ENCODE peak calls at places on chromosomes 2 and 18, in eight cellular contexts. T, M, H, O, C, V, E and Q are unnamed samples. For H3K4me1 and H3K36me3, the result is how much of the 10 kb centered on the place peaks cover.

GRCh38 chr2:30807249-30807648 is at the start of gene CAPN13:
- DNase-seq in O (no peak), M (no peak), C (no peak), T (peak), V (peak), H (peak), E (peak), Q (no peak)

GRCh38 chr2:8389373-8390108 is 292.3 kb upstream of the ID2 start:
- DNase-seq in E (no peak), O (no peak), T (peak), V (no peak), C (no peak), H (no peak), M (no peak), Q (peak)

GRCh38 chr2:235883675-235884074 is 284.5 kb downstream of the GBX2 start:
- DNase-seq in M (no peak), V (no peak), H (no peak), C (no peak), O (no peak), E (no peak), T (no peak), Q (peak)

GRCh38 chr2:37232131-37232933 is 874 bp downstream of the NDUFAF7 start:
- DNase-seq in M (no peak), E (no peak), C (no peak), O (no peak), T (peak), V (peak), H (peak), Q (no peak)

GRCh38 chr2:223589901-223590300 is 12.3 kb downstream of the SCG2 start:
- DNase-seq in T (no peak), C (no peak), E (no peak), O (no peak), H (no peak), M (no peak), V (no peak), Q (no peak)

GRCh38 chr2:24791452-24791851 is 1.7 kb downstream of the PTRHD1 start:
- DNase-seq in C (no peak), O (no peak), M (no peak), E (no peak), T (peak), V (peak), H (no peak), Q (no peak)

GRCh38 chr2:27099334-27099955 is 12.9 kb downstream of the KHK start:
- DNase-seq in V (no peak), E (no peak), M (no peak), H (no peak), T (no peak), C (no peak), O (no peak), Q (no peak)

GRCh38 chr18:24840640-24841039 is 380.2 kb downstream of the HRH4 start:
- DNase-seq in E (no peak), H (no peak), C (no peak), V (no peak), O (no peak), T (no peak), M (no peak), Q (no peak)

GRCh38 chr2:209556354-209556961 is 132.6 kb downstream of the MAP2 start:
- DNase-seq in M (no peak), T (peak), V (no peak), E (no peak), O (no peak), C (no peak), H (no peak), Q (peak)

GRCh38 chr2:181444654-181445053 is 12.5 kb upstream of the ITGA4 start:
- DNase-seq in V (no peak), H (no peak), T (no peak), C (no peak), E (no peak), O (no peak), M (no peak), Q (no peak)

GRCh38 chr2:127422631-127423475 is 4.6 kb downstream of the PROC start:
- DNase-seq in M (no peak), O (no peak), C (no peak), V (peak), H (peak), T (no peak), E (peak), Q (peak)

GRCh38 chr18:48306838-48307237 is 102.3 kb downstream of the ZBTB7C start:
- DNase-seq in V (peak), H (no peak), T (no peak), M (no peak), O (no peak), E (peak), C (no peak), Q (no peak)

GRCh38 chr18:37873416-37873815 is 307.8 kb upstream of the CELF4 start:
- DNase-seq in M (no peak), T (no peak), O (no peak), C (no peak), V (peak), E (no peak), H (no peak), Q (no peak)

GRCh38 chr18:13585379-13586153 is 140.8 kb downstream of the FAM210A start:
- DNase-seq in C (no peak), H (no peak), M (no peak), E (no peak), V (no peak), T (no peak), O (no peak), Q (no peak)

GRCh38 chr2:30956995-30957394 is 149.7 kb upstream of the CAPN13 start:
- DNase-seq in H (no peak), O (no peak), T (no peak), M (no peak), V (no peak), C (no peak), E (no peak), Q (no peak)

GRCh38 chr2:97995026-97995733 is 568 bp downstream of the TMEM131 start:
- DNase-seq in C (peak), T (peak), H (peak), M (no peak), E (peak), O (peak), V (no peak), Q (peak)

GRCh38 chr2:72144746-72145657 is 2.7 kb downstream of the CYP26B1 start:
- DNase-seq in C (peak), T (peak), V (peak), O (no peak), H (peak), M (no peak), E (peak), Q (peak)

GRCh38 chr2:128310761-128311160 is 7.9 kb downstream of the HS6ST1 start:
- DNase-seq in V (peak), T (no peak), H (no peak), C (no peak), E (no peak), M (no peak), O (no peak), Q (no peak)

GRCh38 chr2:17830053-17831034 is 14.1 kb downstream of the MSGN1 start:
- DNase-seq in H (peak), O (no peak), E (peak), T (peak), V (peak), C (peak), M (peak), Q (peak)

GRCh38 chr18:55264108-55264507 is 304.8 kb upstream of the CCDC68 start:
- DNase-seq in C (no peak), V (no peak), T (no peak), M (no peak), O (no peak), H (no peak), E (no peak), Q (no peak)

GRCh38 chr2:231664727-231665126 is 43.6 kb upstream of the PTMA start:
- DNase-seq in V (no peak), O (no peak), T (no peak), E (no peak), M (no peak), C (no peak), H (no peak), Q (no peak)

GRCh38 chr2:13660231-13660630 is 943.5 kb downstream of the TRIB2 start:
- DNase-seq in M (no peak), V (no peak), T (no peak), E (no peak), H (no peak), C (no peak), O (no peak), Q (no peak)

GRCh38 chr18:55385770-55386169 is 202.2 kb downstream of the TCF4 start:
- DNase-seq in C (no peak), O (no peak), M (no peak), T (no peak), H (no peak), E (no peak), V (no peak), Q (no peak)

GRCh38 chr2:224930124-224930523 is 112.1 kb downstream of the DOCK10 start:
- DNase-seq in V (no peak), C (no peak), H (no peak), O (peak), T (no peak), M (no peak), E (no peak), Q (no peak)

GRCh38 chr2:224931956-224932355 is 110.3 kb downstream of the DOCK10 start:
- DNase-seq in T (no peak), C (no peak), E (no peak), M (no peak), H (no peak), V (no peak), O (no peak), Q (no peak)

GRCh38 chr2:224927671-224928173 is 114.5 kb downstream of the DOCK10 start:
- DNase-seq in H (no peak), T (peak), O (peak), V (no peak), E (peak), M (no peak), C (no peak), Q (peak)

GRCh38 chr2:224930990-224931389 is 111.3 kb downstream of the DOCK10 start:
- DNase-seq in C (no peak), T (no peak), E (no peak), M (no peak), V (no peak), H (no peak), O (no peak), Q (no peak)

GRCh38 chr2:224929512-224929911 is 112.8 kb downstream of the DOCK10 start:
- DNase-seq in E (no peak), C (no peak), H (no peak), T (peak), O (no peak), V (no peak), M (no peak), Q (no peak)
- H3K4me1 ChIP-seq in E (under half), C (under half), H (half or more), T (under half), O (half or more), V (under half), M (under half), Q (under half)

GRCh38 chr18:3138274-3138975 is 81.3 kb downstream of the MYOM1 start:
- DNase-seq in T (no peak), O (no peak), C (no peak), E (no peak), M (no peak), H (no peak), V (no peak), Q (no peak)
- H3K36me3 ChIP-seq in T (under half), O (under half), C (under half), E (under half), M (under half), H (under half), V (under half), Q (under half)

GRCh38 chr2:32937602-32938450 is 8.9 kb upstream of the LTBP1 start:
- DNase-seq in E (no peak), M (no peak), C (no peak), V (peak), T (peak), O (no peak), H (no peak), Q (peak)

GRCh38 chr2:32941944-32942690 is 4.6 kb upstream of the LTBP1 start:
- DNase-seq in C (no peak), M (no peak), O (no peak), V (no peak), E (no peak), H (no peak), T (no peak), Q (no peak)

GRCh38 chr2:32942728-32943485 is 3.8 kb upstream of the LTBP1 start:
- DNase-seq in C (no peak), H (no peak), T (no peak), M (no peak), V (no peak), E (no peak), O (no peak), Q (no peak)

GRCh38 chr2:32938934-32939333 is 7.8 kb upstream of the LTBP1 start:
- DNase-seq in O (no peak), V (no peak), H (no peak), T (no peak), M (no peak), E (no peak), C (no peak), Q (no peak)

GRCh38 chr2:32940598-32940997 is 6.2 kb upstream of the LTBP1 start:
- DNase-seq in M (no peak), H (no peak), V (no peak), O (no peak), T (no peak), E (no peak), C (no peak), Q (no peak)
- H3K4me3 ChIP-seq in M (no peak), H (no peak), V (no peak), O (no peak), T (no peak), E (no peak), C (no peak), Q (no peak)

GRCh38 chr2:38492042-38492615 is 110.6 kb downstream of the HNRNPLL start:
- DNase-seq in H (no peak), C (no peak), E (no peak), T (no peak), O (no peak), V (no peak), M (no peak), Q (no peak)
- H3K4me1 ChIP-seq in H (under half), C (under half), E (under half), T (under half), O (under half), V (under half), M (under half), Q (under half)

GRCh38 chr2:233295891-233296290 is 11.7 kb upstream of the SAG start:
- DNase-seq in V (no peak), H (no peak), E (no peak), C (no peak), M (no peak), O (no peak), T (no peak), Q (no peak)
- H3K36me3 ChIP-seq in V (half or more), H (under half), E (half or more), C (under half), M (under half), O (under half), T (half or more), Q (half or more)

GRCh38 chr2:240519396-240520142 is 38.2 kb downstream of the ANKMY1 start:
- DNase-seq in E (no peak), C (no peak), V (peak), T (no peak), M (no peak), O (no peak), H (no peak), Q (peak)
- H3K4me3 ChIP-seq in E (no peak), C (no peak), V (peak), T (no peak), M (no peak), O (no peak), H (no peak), Q (peak)

GRCh38 chr2:162317910-162318279 is 589 bp downstream of the IFIH1 start:
- DNase-seq in V (peak), E (peak), O (peak), H (peak), C (peak), T (peak), M (no peak), Q (no peak)
- H3K4me1 ChIP-seq in V (under half), E (under half), O (under half), H (half or more), C (under half), T (under half), M (under half), Q (under half)

DNA sequence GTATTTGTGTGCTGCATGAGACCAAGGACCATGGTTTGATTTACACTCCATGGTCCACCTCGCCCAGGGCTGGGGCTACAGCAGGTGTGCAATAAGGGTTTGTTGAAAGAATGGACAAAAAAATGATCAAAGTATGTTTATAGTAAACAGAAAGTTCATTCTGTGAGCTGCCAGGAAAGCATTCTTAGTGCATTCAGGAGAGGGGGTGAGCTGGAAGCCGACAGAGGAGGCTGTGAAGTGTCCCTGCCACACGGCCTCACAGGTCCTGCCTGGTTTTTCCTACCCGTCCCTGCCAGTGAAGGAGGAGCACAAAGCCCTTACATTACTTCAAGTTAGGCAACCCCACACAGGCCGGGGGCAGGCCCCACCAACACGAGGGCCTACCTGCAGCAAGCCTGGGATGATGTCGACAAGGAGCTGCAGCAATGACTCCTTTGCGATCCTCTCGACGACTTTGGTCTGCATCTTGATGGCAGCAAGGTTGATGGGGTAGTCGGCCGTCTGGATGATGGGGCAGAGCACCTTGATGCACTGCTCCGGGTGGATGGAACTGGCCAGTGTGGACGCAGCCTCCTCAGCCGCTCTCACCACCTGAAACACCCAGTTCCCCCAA is 63.2 kb upstream of the TFCP2L1 start:
- DNase-seq in M (no peak), T (no peak), H (no peak), O (no peak), V (no peak), C (no peak), E (no peak), Q (no peak)
- H3K36me3 ChIP-seq in M (under half), T (under half), H (under half), O (under half), V (half or more), C (under half), E (half or more), Q (half or more)

GRCh38 chr2:44639399-44639798 is 277.7 kb downstream of the CAMKMT start:
- DNase-seq in O (no peak), T (no peak), C (no peak), V (no peak), H (no peak), E (no peak), M (no peak), Q (no peak)
- H3K4me3 ChIP-seq in O (no peak), T (no peak), C (no peak), V (no peak), H (no peak), E (no peak), M (no peak), Q (no peak)